ENCODE peak calls at places on chromosomes 4 and X, in four cellular contexts. B, M, J and G are unnamed samples.

GRCh38 chr4:77201857-77202256 is 44.9 kb downstream of the CCNG2 start:
- DNase-seq in B (no peak), M (no peak), J (no peak), G (no peak)

GRCh38 chrX:68830486-68831404 is 1.9 kb downstream of the EFNB1 start:
- DNase-seq in B (no peak), J (no peak), M (no peak), G (no peak)

GRCh38 chr4:8117278-8117682 is 41.3 kb downstream of the ABLIM2 start:
- DNase-seq in J (peak), B (peak), M (peak), G (peak)

GRCh38 chr4:22634541-22635181 is 58.1 kb upstream of the GBA3 start:
- DNase-seq in J (no peak), B (no peak), M (no peak), G (no peak)

GRCh38 chr4:37970702-37971101 is 10.5 kb downstream of the PTTG2 start:
- DNase-seq in M (peak), B (no peak), J (no peak), G (peak)

GRCh38 chrX:133745361-133745760 is 240.0 kb downstream of the GPC3 start:
- DNase-seq in J (no peak), M (no peak), B (no peak), G (no peak)

GRCh38 chr4:76738081-76738931 is 159.6 kb downstream of the SOWAHB start:
- DNase-seq in J (peak), B (no peak), M (no peak), G (no peak)

GRCh38 chr4:1910643-1911042 is 39.5 kb downstream of the NSD2 start:
- DNase-seq in B (no peak), J (no peak), M (peak), G (peak)

DNA sequence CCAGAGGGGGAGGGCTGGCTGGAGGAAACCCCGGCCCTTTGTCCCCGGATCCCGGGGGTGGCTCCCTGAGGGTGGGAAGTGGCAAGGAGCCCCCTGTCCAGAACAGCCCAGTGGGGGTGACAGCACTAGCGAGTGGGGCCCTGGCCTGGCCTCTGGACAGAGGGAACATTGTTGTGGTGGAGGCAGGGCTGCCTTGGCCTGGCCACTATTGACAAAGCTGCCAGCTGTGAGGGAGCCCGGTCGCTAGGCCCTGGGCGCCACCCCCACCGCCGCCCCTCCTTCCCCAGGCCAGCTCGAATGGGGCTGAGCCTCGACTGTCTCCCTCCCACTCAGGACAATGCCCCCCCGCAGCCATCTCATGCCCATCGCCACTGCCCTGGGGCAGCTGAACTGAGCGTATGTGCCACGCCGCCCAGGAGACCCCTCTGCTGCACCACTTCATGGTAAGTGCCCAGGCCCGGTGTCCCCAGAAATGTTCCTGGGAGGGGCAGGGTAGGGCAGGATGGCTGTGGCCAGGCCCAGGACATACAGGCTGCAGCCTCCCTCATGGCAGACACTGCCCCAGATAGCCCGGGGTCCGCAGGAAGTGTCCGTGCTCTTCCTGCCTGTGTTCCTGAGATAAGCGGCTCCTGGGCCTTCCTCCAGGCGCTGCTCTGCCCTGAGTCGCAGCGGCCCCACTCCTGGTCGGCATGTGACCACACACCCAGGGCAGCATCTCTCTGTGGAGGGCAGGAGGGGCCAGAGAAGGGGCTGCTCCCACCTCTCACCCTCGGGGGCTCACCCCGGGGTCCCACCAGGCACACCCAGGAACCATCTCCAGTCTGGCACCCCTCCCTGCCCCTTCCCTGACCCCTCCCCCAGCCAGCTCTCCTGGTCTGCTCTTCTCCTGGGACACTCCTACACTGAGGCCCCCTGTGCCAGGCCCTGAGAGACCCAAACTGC is 1.4 kb downstream of the PLXNB3 start:
- DNase-seq in J (no peak), M (peak), B (peak), G (no peak)
- TF ChIP-seq SPI1 in J (no peak), M (no peak), B (no peak), G (no peak)

DNA sequence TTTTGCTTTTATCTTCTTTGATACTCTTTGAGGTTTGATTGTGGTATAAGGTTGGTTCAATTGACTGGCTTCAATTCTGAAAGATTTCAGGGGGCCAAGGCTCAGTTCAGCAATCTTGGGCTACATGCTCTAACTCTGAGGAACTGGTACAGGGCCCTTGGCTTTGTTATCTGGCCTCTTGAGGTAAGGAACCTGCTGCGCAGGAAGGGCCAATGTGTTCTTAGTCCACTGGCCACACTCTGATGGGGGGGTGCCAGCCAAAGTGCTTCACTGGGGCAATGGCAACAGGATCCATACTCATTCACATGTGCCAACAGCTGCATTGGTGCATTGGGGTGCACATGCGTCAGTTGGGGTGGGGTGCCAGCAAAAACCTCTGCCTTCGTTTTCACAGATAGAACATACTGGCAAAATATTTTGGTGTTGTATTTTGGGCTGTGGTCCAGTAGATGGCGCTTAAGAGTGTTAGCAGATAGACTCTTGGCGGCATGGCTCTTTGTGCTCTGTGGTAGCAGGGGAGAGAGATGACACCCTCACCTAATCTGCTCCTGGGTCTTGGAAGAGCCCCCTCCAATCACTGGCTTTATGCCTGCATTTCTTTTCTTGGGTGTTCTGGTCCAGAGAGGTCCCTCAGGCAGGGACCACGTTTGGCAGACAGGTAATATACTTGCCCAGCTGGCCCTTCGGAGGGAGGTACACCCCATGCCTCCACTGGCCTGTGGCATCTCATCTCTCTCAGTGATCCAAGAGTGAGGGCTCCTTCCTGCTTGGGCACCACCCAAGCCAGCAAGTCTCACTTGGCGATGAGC is 42.9 kb downstream of the NDST3 start:
- DNase-seq in M (no peak), B (no peak), J (no peak), G (peak)
- TF ChIP-seq SPI1 in M (no peak), B (no peak), J (no peak), G (no peak)

GRCh38 chr4:173448103-173448502 is 49.2 kb upstream of the SCRG1 start:
- DNase-seq in J (no peak), B (no peak), M (no peak), G (no peak)
- TF ChIP-seq SPI1 in J (no peak), B (no peak), M (no peak), G (no peak)

GRCh38 chr4:150358691-150359090 is 223.3 kb upstream of the MAB21L2 start:
- DNase-seq in B (no peak), J (no peak), M (no peak), G (no peak)

GRCh38 chr4:150366487-150366999 is 215.4 kb upstream of the MAB21L2 start:
- DNase-seq in J (peak), B (peak), M (no peak), G (no peak)

GRCh38 chr4:150368667-150369066 is 213.3 kb upstream of the MAB21L2 start:
- DNase-seq in B (no peak), M (no peak), J (no peak), G (no peak)

GRCh38 chr4:150367326-150367725 is 214.6 kb upstream of the MAB21L2 start:
- DNase-seq in M (no peak), J (no peak), B (no peak), G (no peak)

GRCh38 chr4:150363721-150364688 is 217.9 kb upstream of the MAB21L2 start:
- DNase-seq in J (no peak), B (no peak), M (no peak), G (no peak)
- TF ChIP-seq SPI1 in J (no peak), B (no peak), M (no peak), G (no peak)

GRCh38 chr4:85818700-85819099 is 343.8 kb downstream of the ARHGAP24 start:
- DNase-seq in B (no peak), J (no peak), M (no peak), G (peak)

GRCh38 chr4:85821688-85822087 is 346.7 kb downstream of the ARHGAP24 start:
- DNase-seq in J (no peak), M (no peak), B (no peak), G (no peak)

GRCh38 chr4:85825937-85826678 is 351.2 kb downstream of the ARHGAP24 start:
- DNase-seq in B (no peak), J (no peak), M (no peak), G (no peak)

GRCh38 chr4:85824166-85824945 is 349.4 kb downstream of the ARHGAP24 start:
- DNase-seq in M (no peak), B (no peak), J (no peak), G (no peak)

GRCh38 chr4:85823295-85823694 is 348.3 kb downstream of the ARHGAP24 start:
- DNase-seq in J (no peak), M (no peak), B (no peak), G (no peak)
- TF ChIP-seq SPI1 in J (no peak), M (no peak), B (no peak), G (no peak)

GRCh38 chrX:40402771-40403533 is 177.8 kb upstream of the ATP6AP2 start:
- DNase-seq in J (no peak), M (peak), B (no peak), G (no peak)
- TF ChIP-seq SPI1 in J (no peak), M (no peak), B (no peak), G (no peak)

GRCh38 chr4:65624651-65625050 is 45.6 kb downstream of the EPHA5 start:
- DNase-seq in J (no peak), M (no peak), B (no peak), G (no peak)

GRCh38 chr4:65623509-65623908 is 46.8 kb downstream of the EPHA5 start:
- DNase-seq in M (no peak), B (no peak), J (no peak), G (no peak)
- TF ChIP-seq SPI1 in M (no peak), B (no peak), J (no peak), G (no peak)